ENCODE peak calls at places on chromosome 12, in six cellular contexts. T is activated naive CD8-positive, alpha-beta T cell treated with anti-CD3 and anti-CD28 coated beads for 36 hours; C is NCI-H460; G is activated T-cell treated with anti-CD3 and anti-CD28 coated beads for 24 hours; D is activated CD4-positive, alpha-beta T cell treated with anti-CD3 and anti-CD28 coated beads for 24 hours; P is MM.1S. U is an unnamed sample.

GRCh38 chr12:108890208-108890607 is 10.3 kb downstream of the DAO start:
- DNase-seq in T (no peak), C (peak), G (no peak), D (no peak), P (peak), U (no peak)

GRCh38 chr12:53169644-53170043 is 10.9 kb upstream of the ZNF740 start:
- DNase-seq in T (no peak), C (no peak), G (no peak), D (no peak), P (no peak), U (no peak)

GRCh38 chr12:102426599-102427541 is 53.5 kb downstream of the IGF1 start:
- DNase-seq in T (no peak), C (no peak), G (no peak), D (no peak), P (no peak), U (no peak)

GRCh38 chr12:15796493-15797141 is 7.4 kb upstream of the EPS8 start:
- DNase-seq in T (no peak), C (no peak), G (no peak), D (no peak), P (no peak), U (no peak)

GRCh38 chr12:1691123-1692007 is 495 bp downstream of the ADIPOR2 start:
- DNase-seq in T (peak), C (peak), G (no peak), D (peak), P (peak), U (peak)

GRCh38 chr12:123948401-123949117 is 24.1 kb downstream of the CCDC92 start:
- DNase-seq in T (no peak), C (no peak), G (no peak), D (no peak), P (no peak), U (no peak)

GRCh38 chr12:46556105-46556559 is 183.6 kb upstream of the SLC38A2 start:
- DNase-seq in T (no peak), C (peak), G (no peak), D (no peak), P (peak), U (no peak)

GRCh38 chr12:131844656-131845055 is 16.5 kb downstream of the MMP17 start:
- DNase-seq in T (no peak), C (no peak), G (no peak), D (no peak), P (no peak), U (no peak)

GRCh38 chr12:92324849-92325500 is 179.3 kb upstream of the BTG1 start:
- DNase-seq in T (no peak), C (no peak), G (no peak), D (no peak), P (no peak), U (no peak)

GRCh38 chr12:127711108-127711507 is 555.9 kb upstream of the TMEM132C start:
- DNase-seq in T (no peak), C (no peak), G (no peak), D (no peak), P (no peak), U (no peak)

GRCh38 chr12:2011641-2012607 is 7.7 kb upstream of the DCP1B start:
- DNase-seq in T (no peak), C (no peak), G (no peak), D (no peak), P (no peak), U (no peak)

GRCh38 chr12:94832780-94833760 is 170.4 kb downstream of the NDUFA12 start:
- DNase-seq in T (no peak), C (no peak), G (no peak), D (no peak), P (no peak), U (no peak)

GRCh38 chr12:116091579-116091978 is 185.9 kb downstream of the MED13L start:
- DNase-seq in T (no peak), C (no peak), G (no peak), D (no peak), P (no peak), U (no peak)

GRCh38 chr12:67982165-67982563 is 7.1 kb upstream of the IFNG-AS1 start:
- DNase-seq in T (no peak), C (no peak), G (no peak), D (no peak), P (no peak), U (no peak)

U was measured in GM18507.